ENCODE peak calls at places on chromosomes 13 and 19, in six cellular contexts. X is IMR-90, O is foreskin fibroblast, W is H7, D is iPS DF 6.9, T is fibroblast of lung. U is an unnamed sample.

GRCh38 chr19:1076046-1076386 is 9.0 kb downstream of the ARHGAP45 start:
- DNase-seq in X (no peak), O (no peak), W (no peak), D (no peak), T (no peak), U (no peak)

GRCh38 chr19:49210901-49211451 is 53.4 kb downstream of the TRPM4 start:
- DNase-seq in X (no peak), O (no peak), W (peak), D (no peak), T (no peak), U (no peak)

GRCh38 chr19:1000095-1000494 is at the start of gene GRIN3B:
- DNase-seq in X (peak), O (no peak), W (peak), D (peak), T (peak), U (peak)

GRCh38 chr19:18671303-18672043 is 12.0 kb upstream of the CRTC1 start:
- DNase-seq in X (no peak), O (no peak), W (peak), D (no peak), T (peak), U (no peak)

GRCh38 chr19:50537769-50538230 is 24.1 kb upstream of the ASPDH start:
- DNase-seq in X (peak), O (peak), W (peak), D (peak), T (peak), U (peak)

GRCh38 chr19:13079542-13079986 is 23.1 kb downstream of the LYL1 start:
- DNase-seq in X (peak), O (peak), W (peak), D (no peak), T (peak), U (peak)

GRCh38 chr13:25375727-25376358 is 4.1 kb downstream of the ATP8A2 start:
- DNase-seq in X (peak), O (peak), W (peak), D (no peak), T (peak), U (peak)

GRCh38 chr13:101876951-101877350 is 424.5 kb downstream of the ITGBL1 start:
- DNase-seq in X (no peak), O (no peak), W (no peak), D (no peak), T (no peak), U (no peak)

GRCh38 chr13:110524484-110525254 is 36.9 kb downstream of the RAB20 start:
- DNase-seq in X (no peak), O (no peak), W (no peak), D (no peak), T (no peak), U (no peak)

GRCh38 chr13:96093296-96094006 is 3.5 kb downstream of the HS6ST3 start:
- DNase-seq in X (no peak), O (no peak), W (no peak), D (no peak), T (no peak), U (peak)

DNA sequence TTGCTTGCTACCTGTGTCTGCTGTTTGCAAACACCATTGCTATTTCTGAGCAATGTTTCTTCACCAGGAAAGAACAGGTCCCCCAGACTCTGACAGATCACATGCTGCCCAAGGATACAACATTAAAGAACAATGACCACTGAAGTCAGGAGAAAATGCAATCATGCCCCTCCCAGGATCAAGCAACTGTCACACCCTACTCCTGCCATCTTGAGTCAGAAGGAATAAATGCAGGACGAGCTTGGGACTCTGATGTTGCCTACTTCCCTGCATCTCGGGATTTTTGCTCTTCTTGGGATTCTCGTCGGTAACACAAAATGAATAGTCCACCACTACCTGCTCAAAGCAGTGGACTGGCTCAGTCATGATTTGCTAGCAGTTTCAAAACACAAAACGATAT is 490.6 kb downstream of the COG6 start:
- DNase-seq in X (no peak), O (no peak), W (peak), D (peak), T (no peak), U (no peak)
- H3K4me3 ChIP-seq in X (no peak), O (no peak), W (no peak), D (no peak), T (no peak), U (no peak)

DNA sequence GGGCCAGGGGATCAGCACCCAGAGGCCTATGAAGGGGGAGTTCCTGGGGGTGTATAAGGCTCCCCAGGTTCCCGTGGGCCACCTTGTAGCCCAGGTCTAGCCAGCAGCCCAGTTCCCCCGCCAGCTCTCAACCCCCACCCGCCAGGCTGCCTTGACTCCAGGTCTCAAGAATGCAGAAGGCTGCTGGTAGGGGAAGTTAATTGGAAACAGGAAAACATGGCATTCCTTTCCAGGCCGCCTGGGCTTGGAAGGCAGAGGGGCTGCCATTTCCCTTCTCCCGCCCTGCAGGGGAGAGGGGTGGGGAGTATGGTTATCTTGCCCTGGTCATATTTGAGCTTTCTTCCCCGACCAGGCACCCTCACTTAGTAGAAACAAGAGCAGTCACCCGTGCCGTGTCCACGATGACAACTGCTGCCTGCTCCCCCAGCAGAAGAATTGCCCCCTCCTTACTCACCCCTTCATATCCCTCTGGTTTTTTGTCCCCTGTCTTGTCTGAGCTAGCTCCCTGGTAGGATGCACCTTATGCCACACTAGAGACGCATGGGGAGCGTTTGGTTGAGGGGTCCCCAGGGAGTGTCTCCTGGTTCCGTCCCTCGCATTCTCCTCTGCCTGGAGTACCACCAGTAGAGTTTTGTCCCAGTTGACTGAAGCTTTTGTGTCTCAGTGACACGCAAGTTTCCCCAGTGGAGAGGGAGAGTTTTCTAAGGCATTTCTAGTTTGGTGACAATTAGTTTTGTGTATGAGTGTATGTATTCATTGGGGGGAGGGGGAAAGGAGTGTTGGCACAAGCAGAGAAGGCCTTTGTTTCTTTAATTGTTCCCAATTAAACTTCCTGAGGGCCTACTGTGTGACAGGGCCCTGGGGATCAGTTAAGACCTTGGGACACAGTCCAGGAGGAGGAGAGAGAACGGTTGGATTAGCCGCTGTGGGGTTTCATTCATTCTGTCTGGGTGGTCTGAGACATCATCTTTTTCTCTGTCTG is 4.5 kb downstream of the BICRA start:
- DNase-seq in X (peak), O (peak), W (peak), D (no peak), T (peak), U (peak)
- H3K4me3 ChIP-seq in X (no peak), O (peak), W (no peak), D (no peak), T (no peak), U (no peak)

GRCh38 chr13:41427700-41428099 is 29.6 kb upstream of the RGCC start:
- DNase-seq in X (no peak), O (no peak), W (peak), D (no peak), T (no peak), U (no peak)
- H3K4me3 ChIP-seq in X (no peak), O (no peak), W (no peak), D (no peak), T (no peak), U (no peak)

GRCh38 chr19:2288010-2288742 is 6.2 kb upstream of the PEAK3 start:
- DNase-seq in X (no peak), O (no peak), W (no peak), D (no peak), T (no peak), U (no peak)

GRCh38 chr19:2289714-2290435 is 7.9 kb upstream of the PEAK3 start:
- DNase-seq in X (no peak), O (no peak), W (peak), D (no peak), T (no peak), U (no peak)

GRCh38 chr19:2290441-2291184 is 8.6 kb upstream of the PEAK3 start:
- DNase-seq in X (no peak), O (no peak), W (peak), D (no peak), T (no peak), U (no peak)

GRCh38 chr19:2287585-2287984 is 5.6 kb upstream of the PEAK3 start:
- DNase-seq in X (no peak), O (no peak), W (no peak), D (no peak), T (no peak), U (no peak)

DNA sequence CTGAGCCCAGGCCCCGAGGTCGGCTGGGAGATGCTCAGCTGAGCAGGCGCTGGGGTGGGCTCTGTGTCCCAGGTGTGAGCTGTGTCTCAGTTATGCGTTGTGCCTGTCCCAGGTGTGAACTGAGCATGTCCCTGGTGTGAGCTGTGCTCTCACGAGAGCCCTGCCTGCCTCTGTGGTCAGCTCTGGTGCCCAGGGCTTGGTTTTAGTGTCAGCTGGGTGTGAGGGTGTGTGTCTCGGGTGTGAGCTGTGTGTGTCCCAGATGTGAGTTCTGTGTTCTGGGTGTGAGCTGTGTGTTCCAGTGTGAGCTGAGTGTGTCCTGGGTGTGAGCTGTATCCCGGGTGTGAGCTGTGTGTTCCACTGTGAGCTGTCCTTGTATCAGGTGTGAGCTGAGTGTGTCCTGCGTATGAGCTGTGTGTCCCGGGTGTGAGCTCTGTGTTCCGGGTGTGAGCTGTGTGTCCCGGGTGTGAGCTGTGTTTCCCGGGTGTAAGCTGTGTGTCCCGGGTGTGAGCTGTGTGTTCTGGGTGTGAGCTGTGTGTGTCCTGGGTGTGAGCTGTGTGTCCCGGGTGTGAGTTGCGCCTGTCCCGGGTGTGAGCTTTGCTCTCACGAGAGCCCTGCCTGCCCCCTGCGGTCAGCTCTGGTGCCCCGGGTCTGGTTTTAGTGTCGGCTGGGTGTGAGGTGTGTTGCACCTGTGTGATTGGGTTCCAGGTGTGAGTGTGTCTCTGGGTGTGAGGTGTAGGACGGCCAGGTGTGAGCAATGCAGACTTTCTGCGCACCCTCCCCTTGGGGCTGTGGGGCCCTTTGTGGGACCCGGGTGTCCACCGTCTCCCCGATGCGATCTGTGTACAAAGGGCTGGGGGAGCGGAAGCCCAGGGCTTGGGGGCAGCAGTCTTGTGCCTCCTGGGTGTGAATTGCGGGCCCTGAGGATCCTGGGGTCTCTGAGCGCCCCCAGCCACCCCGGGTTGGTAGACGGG is 7.1 kb upstream of the PEAK3 start:
- DNase-seq in X (no peak), O (no peak), W (peak), D (no peak), T (no peak), U (no peak)
- H3K4me3 ChIP-seq in X (no peak), O (no peak), W (no peak), D (no peak), T (no peak), U (no peak)

GRCh38 chr19:54333586-54334298 is 5.2 kb downstream of the LILRA4 start:
- DNase-seq in X (no peak), O (no peak), W (no peak), D (no peak), T (no peak), U (no peak)
- H3K4me3 ChIP-seq in X (no peak), O (no peak), W (no peak), D (no peak), T (no peak), U (no peak)

DNA sequence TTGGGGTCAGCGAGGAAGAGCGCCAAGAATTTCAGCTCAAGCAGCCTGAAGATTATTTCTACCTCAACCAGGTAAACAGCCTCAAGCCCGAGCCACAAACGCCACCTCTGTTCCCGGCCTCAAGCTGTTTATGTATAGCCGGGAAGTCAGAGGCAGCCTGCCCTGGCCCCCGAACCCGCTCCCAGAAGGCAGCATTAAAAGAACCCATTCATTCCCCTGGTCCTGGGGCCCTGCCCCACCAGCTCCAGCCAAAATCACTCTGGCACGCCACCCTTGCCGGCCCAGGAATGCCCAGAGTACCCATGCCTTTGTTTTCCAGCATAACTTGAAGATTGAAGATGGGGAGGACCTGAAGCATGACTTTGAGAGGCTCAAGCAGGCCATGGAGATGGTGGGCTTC is 61.2 kb upstream of the USE1 start:
- DNase-seq in X (no peak), O (no peak), W (no peak), D (no peak), T (no peak), U (no peak)
- H3K4me3 ChIP-seq in X (no peak), O (no peak), W (no peak), D (no peak), T (no peak), U (no peak)

DNA sequence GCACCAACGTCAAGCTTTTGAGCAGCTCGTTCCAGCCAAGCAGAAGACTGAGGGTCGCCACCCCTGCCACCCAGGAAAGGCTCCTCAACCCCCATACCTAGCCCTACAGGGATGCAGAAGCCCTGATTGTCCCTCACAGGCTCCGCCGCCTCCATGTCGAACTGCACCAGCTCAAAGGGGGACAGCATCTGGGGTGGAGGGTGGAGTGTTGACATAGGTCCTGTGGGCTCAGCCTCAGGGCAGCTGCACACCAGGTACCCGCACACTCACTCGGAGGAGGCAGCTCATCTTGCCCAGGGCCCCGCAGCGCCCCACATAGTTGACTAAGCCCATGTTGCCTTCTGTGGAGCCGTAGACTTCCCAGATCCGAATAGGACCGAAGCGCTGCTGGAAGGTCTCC is 11.6 kb downstream of the SLC27A5 start:
- DNase-seq in X (no peak), O (no peak), W (no peak), D (no peak), T (no peak), U (no peak)
- H3K4me3 ChIP-seq in X (no peak), O (peak), W (peak), D (no peak), T (no peak), U (no peak)

GRCh38 chr13:104011505-104012270 is 945.5 kb upstream of the SLC10A2 start:
- DNase-seq in X (no peak), O (no peak), W (peak), D (no peak), T (no peak), U (no peak)
- H3K4me3 ChIP-seq in X (no peak), O (no peak), W (no peak), D (no peak), T (no peak), U (no peak)

DNA sequence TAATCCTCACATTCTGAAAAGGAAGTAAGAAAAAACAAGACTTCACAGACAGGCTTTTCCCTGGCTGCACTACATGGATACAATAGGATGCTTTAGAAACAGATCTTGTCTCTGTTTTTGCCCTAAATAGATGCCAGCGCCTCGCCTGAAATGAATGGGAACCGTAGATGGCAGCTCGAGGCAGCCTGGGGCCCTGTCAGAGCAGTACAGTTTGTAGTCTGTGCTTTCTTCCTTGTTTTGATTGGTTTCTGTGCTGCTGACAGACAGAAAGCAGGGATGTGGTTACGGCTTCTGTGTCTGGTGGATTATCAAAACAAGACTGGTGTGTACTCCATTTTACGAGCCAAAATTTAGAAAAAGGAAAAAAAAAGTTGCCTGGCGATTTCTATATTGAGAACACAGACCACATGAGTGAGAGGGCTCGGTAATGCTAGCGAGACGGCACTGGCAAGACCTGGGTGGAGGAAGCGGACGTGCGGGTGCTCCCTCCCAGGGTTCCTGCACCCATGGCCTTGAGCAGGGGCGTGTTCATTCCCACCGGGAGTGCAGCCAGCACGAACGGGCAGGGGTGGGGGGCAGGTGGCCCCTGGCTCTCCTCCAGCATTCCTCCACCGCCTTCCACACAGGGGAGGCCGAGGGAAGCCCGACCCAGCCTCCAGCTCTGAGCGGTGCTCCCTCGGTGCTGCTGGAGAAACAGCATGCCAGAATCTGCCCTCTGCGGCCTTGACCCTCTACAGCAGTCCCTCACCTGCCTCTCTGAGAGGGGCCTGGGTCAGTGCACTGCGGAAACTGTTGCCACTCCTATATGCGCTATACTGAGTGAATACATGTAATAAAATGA is 37.5 kb upstream of the C1QTNF9 start:
- DNase-seq in X (peak), O (peak), W (no peak), D (no peak), T (peak), U (peak)
- H3K4me3 ChIP-seq in X (peak), O (peak), W (no peak), D (no peak), T (peak), U (peak)

U was measured in cardiac fibroblast.